ENCODE peak calls at places on chromosomes 12 and 14, in four cellular contexts. M is CD4-positive, alpha-beta memory T cell; O is psoas muscle; U is fibroblast of pulmonary artery. H is an unnamed sample.

GRCh38 chr14:50864911-50865310 is 6.9 kb upstream of the ABHD12B start:
- DNase-seq in M (no peak), O (no peak), U (no peak), H (no peak)

GRCh38 chr12:1634590-1635191 is 5.7 kb downstream of the WNT5B start:
- DNase-seq in M (no peak), O (peak; percentile 82), U (peak; percentile 83), H (peak; percentile 61)

GRCh38 chr12:118148287-118148686 is 12.4 kb downstream of the PEBP1 start:
- DNase-seq in M (no peak), O (no peak), U (no peak), H (no peak)

GRCh38 chr14:66069830-66070541 is 416.2 kb upstream of the CCDC196 start:
- DNase-seq in M (no peak), O (no peak), U (no peak), H (no peak)

GRCh38 chr12:77407951-77408350 is 342.6 kb upstream of the E2F7 start:
- DNase-seq in M (no peak), O (no peak), U (no peak), H (no peak)

GRCh38 chr14:31025335-31026075 is at the start of gene AP4S1:
- DNase-seq in M (peak; percentile 62), O (peak; percentile 41), U (peak; percentile 19), H (peak; percentile 39)

GRCh38 chr12:66661357-66661756 is 17.5 kb downstream of the GRIP1 start:
- DNase-seq in M (no peak), O (no peak), U (no peak), H (no peak)

GRCh38 chr14:21768116-21768874 is 94.7 kb upstream of the OR4E1 start:
- DNase-seq in M (peak; percentile 55), O (no peak), U (peak; percentile 22), H (no peak)

GRCh38 chr14:91185721-91186120 is 58.8 kb downstream of the GPR68 start:
- DNase-seq in M (no peak), O (no peak), U (no peak), H (no peak)

GRCh38 chr12:28611115-28611435 is 420.8 kb downstream of the CCDC91 start:
- DNase-seq in M (no peak), O (no peak), U (peak; percentile 90), H (no peak)

GRCh38 chr14:95623195-95623594 is 63.0 kb upstream of the TCL1B start:
- DNase-seq in M (no peak), O (no peak), U (no peak), H (no peak)

GRCh38 chr12:19421503-19422282 is 17.6 kb upstream of the AEBP2 start:
- DNase-seq in M (no peak), O (no peak), U (no peak), H (no peak)

GRCh38 chr14:57987051-57987450 is 121.2 kb upstream of the SLC35F4 start:
- DNase-seq in M (no peak), O (no peak), U (no peak), H (no peak)

GRCh38 chr12:46557539-46558373 is 185.2 kb upstream of the SLC38A2 start:
- DNase-seq in M (no peak), O (no peak), U (no peak), H (no peak)

GRCh38 chr14:100896369-100897060 is 7.0 kb downstream of the RTL1 start:
- DNase-seq in M (no peak), O (no peak), U (no peak), H (no peak)

GRCh38 chr12:24810378-24810777 is 138.5 kb downstream of the BCAT1 start:
- DNase-seq in M (no peak), O (no peak), U (no peak), H (no peak)

GRCh38 chr12:24814379-24815086 is 134.4 kb downstream of the BCAT1 start:
- DNase-seq in M (no peak), O (no peak), U (no peak), H (no peak)

GRCh38 chr12:24820872-24821271 is 128.0 kb downstream of the BCAT1 start:
- DNase-seq in M (no peak), O (peak; percentile 21), U (peak; percentile 74), H (no peak)

GRCh38 chr12:24815087-24815423 is 133.8 kb downstream of the BCAT1 start:
- DNase-seq in M (no peak), O (no peak), U (no peak), H (no peak)
- H3K4me3 ChIP-seq in M (peak overlapping the region; percentile 15), O (no peak overlapping the region), U (no peak overlapping the region), H (no peak overlapping the region)

DNA sequence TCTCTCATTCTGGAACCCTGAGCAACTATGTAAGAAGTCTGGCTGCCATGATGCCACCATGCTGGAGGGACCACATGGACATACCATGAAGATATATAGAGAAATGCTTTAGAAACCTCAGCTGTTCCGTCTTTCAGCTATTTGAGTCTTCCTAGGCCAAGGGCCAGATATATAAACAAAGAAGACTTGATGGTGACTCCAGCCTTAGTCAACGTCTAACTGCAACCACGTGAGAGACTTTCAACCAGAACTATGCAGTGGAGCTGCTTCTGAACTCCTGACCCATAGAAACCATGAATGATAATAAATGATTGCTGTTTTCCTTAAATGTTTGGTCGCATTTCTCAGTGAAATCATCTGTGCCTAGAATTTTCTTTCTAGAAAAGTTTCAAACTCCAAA is 20.0 kb upstream of the KITLG start:
- DNase-seq in M (no peak), O (no peak), U (peak; percentile 61), H (no peak)
- H3K4me3 ChIP-seq in M (no peak overlapping the region), O (no peak overlapping the region), U (no peak overlapping the region), H (no peak overlapping the region)

GRCh38 chr12:26937863-26938659 is at the start of the genes FGFR1OP2 and INTS13:
- DNase-seq in M (peak; percentile 96), O (peak; percentile 99), U (peak; percentile 99), H (peak; percentile 98)
- H3K4me3 ChIP-seq in M (peak within 1 kb of the TSS; percentile 82), O (peak within 1 kb of the TSS; percentile 76), U (peak within 1 kb of the TSS; percentile 94), H (peak within 1 kb of the TSS; percentile 88)

GRCh38 chr12:89895591-89895990 is 187.0 kb upstream of the ATP2B1 start:
- DNase-seq in M (no peak), O (no peak), U (no peak), H (no peak)

GRCh38 chr12:89892426-89892825 is 183.8 kb upstream of the ATP2B1 start:
- DNase-seq in M (no peak), O (no peak), U (no peak), H (no peak)

GRCh38 chr12:89895101-89895500 is 186.5 kb upstream of the ATP2B1 start:
- DNase-seq in M (no peak), O (no peak), U (no peak), H (no peak)

GRCh38 chr12:89891933-89892332 is 183.3 kb upstream of the ATP2B1 start:
- DNase-seq in M (no peak), O (no peak), U (no peak), H (no peak)

DNA sequence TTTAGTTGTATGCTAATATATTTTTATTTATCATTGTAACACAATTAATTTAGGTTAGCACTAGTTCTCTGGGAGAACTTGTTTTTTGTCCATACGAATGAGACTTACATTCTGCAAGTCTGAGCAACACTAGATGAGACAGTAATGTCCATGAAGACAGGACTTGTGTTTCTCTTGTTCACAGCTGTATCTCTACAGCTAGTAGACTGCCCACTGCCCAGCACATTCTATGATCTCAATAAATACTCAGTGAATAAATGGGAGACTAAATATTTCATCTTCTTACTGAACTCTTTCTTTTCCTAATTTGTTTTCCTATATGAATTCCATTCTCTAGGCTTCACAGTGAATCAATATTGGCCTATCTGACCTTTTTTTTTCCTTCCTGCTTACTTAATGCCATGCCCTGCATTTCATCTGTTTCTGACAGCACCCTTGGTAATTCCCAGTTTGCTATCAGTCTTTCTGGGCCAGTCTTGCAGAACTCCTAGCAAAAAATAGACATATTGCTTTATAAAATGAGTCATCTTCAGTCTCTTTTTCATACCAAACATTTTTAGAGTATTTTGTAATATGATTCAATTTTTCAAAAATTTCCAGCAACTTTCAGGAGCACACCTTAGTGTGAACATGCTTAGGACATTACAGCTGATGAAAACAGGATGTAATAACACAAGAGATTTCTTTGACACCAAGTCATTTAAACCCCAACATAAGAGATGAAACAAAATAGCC is 185.5 kb upstream of the ATP2B1 start:
- DNase-seq in M (no peak), O (no peak), U (peak; percentile 59), H (no peak)
- H3K4me3 ChIP-seq in M (no peak overlapping the region), O (no peak overlapping the region), U (no peak overlapping the region), H (no peak overlapping the region)